ENCODE peak calls at places on chromosomes 5 and 9, in four cellular contexts. One of them, this sample, is unnamed.

GRCh38 chr5:139492700-139493192 is 10.2 kb upstream of the STING1 start:
- DNase-seq in ecto neural progenitor cell: no peak
- DNase-seq in T-helper 1 cell: no peak
- DNase-seq in GM23248: peak
- DNase-seq in this sample: peak

GRCh38 chr9:77848897-77849296 is 182.7 kb downstream of the GNAQ start:
- DNase-seq in T-helper 1 cell: no peak
- DNase-seq in GM23248: peak
- DNase-seq in ecto neural progenitor cell: no peak
- DNase-seq in this sample: peak

GRCh38 chr5:128144491-128144890 is 60.9 kb downstream of the SLC12A2 start:
- DNase-seq in GM23248: peak
- DNase-seq in ecto neural progenitor cell: no peak
- DNase-seq in T-helper 1 cell: no peak
- DNase-seq in this sample: no peak

GRCh38 chr9:91837982-91838731 is 111.9 kb downstream of the ROR2 start:
- DNase-seq in GM23248: peak
- DNase-seq in ecto neural progenitor cell: no peak
- DNase-seq in T-helper 1 cell: no peak
- DNase-seq in this sample: peak

GRCh38 chr5:372911-373709 is 51.6 kb downstream of the AHRR start:
- DNase-seq in GM23248: no peak
- DNase-seq in ecto neural progenitor cell: peak
- DNase-seq in T-helper 1 cell: no peak
- DNase-seq in this sample: no peak

GRCh38 chr5:137752873-137753226 is 1.3 kb downstream of the HNRNPA0 start:
- DNase-seq in GM23248: no peak
- DNase-seq in ecto neural progenitor cell: peak
- DNase-seq in T-helper 1 cell: no peak
- DNase-seq in this sample: peak

GRCh38 chr5:1409386-1410110 is 35.7 kb downstream of the SLC6A3 start:
- DNase-seq in T-helper 1 cell: no peak
- DNase-seq in GM23248: peak
- DNase-seq in ecto neural progenitor cell: peak
- DNase-seq in this sample: peak

GRCh38 chr5:145830594-145830993 is 4.5 kb downstream of the PRELID2 start:
- DNase-seq in ecto neural progenitor cell: no peak
- DNase-seq in T-helper 1 cell: no peak
- DNase-seq in GM23248: peak
- DNase-seq in this sample: no peak

GRCh38 chr5:149404746-149405549 is 25.9 kb upstream of the IL17B start:
- DNase-seq in T-helper 1 cell: no peak
- DNase-seq in GM23248: peak
- DNase-seq in ecto neural progenitor cell: no peak
- DNase-seq in this sample: peak

GRCh38 chr5:74953961-74954720 is 88.0 kb upstream of the FAM169A start:
- DNase-seq in GM23248: peak
- DNase-seq in ecto neural progenitor cell: no peak
- DNase-seq in T-helper 1 cell: no peak
- DNase-seq in this sample: peak

GRCh38 chr5:111704452-111705085 is 52.4 kb downstream of the NREP start:
- DNase-seq in GM23248: no peak
- DNase-seq in ecto neural progenitor cell: no peak
- DNase-seq in T-helper 1 cell: no peak
- DNase-seq in this sample: no peak

GRCh38 chr9:93680445-93681315 is 104.3 kb downstream of the PHF2 start:
- DNase-seq in T-helper 1 cell: no peak
- DNase-seq in GM23248: no peak
- DNase-seq in ecto neural progenitor cell: peak
- DNase-seq in this sample: no peak

GRCh38 chr5:149714877-149715502 is 15.1 kb upstream of the PPARGC1B start:
- DNase-seq in ecto neural progenitor cell: no peak
- DNase-seq in GM23248: no peak
- DNase-seq in T-helper 1 cell: no peak
- DNase-seq in this sample: no peak

GRCh38 chr9:113589890-113590289 is 126.4 kb downstream of the RGS3 start:
- DNase-seq in T-helper 1 cell: no peak
- DNase-seq in GM23248: peak
- DNase-seq in ecto neural progenitor cell: no peak
- DNase-seq in this sample: peak

GRCh38 chr5:66864240-66864884 is 268.2 kb downstream of the MAST4 start:
- DNase-seq in GM23248: peak
- DNase-seq in T-helper 1 cell: no peak
- DNase-seq in ecto neural progenitor cell: no peak
- DNase-seq in this sample: peak

GRCh38 chr5:158606228-158606627 is 493.5 kb downstream of the EBF1 start:
- DNase-seq in ecto neural progenitor cell: no peak
- DNase-seq in T-helper 1 cell: no peak
- DNase-seq in GM23248: no peak
- DNase-seq in this sample: no peak

GRCh38 chr9:122056484-122056883 is 36.6 kb downstream of the TTLL11 start:
- DNase-seq in GM23248: peak
- DNase-seq in T-helper 1 cell: no peak
- DNase-seq in ecto neural progenitor cell: peak
- DNase-seq in this sample: peak

GRCh38 chr9:99351647-99352046 is 129.6 kb downstream of the SEC61B start:
- DNase-seq in GM23248: no peak
- DNase-seq in T-helper 1 cell: no peak
- DNase-seq in ecto neural progenitor cell: no peak
- DNase-seq in this sample: no peak

GRCh38 chr5:28750236-28750635 is 1711.8 kb upstream of the CDH9 start:
- DNase-seq in ecto neural progenitor cell: no peak
- DNase-seq in T-helper 1 cell: no peak
- DNase-seq in GM23248: no peak
- DNase-seq in this sample: no peak

GRCh38 chr5:141692919-141693848 is 11.2 kb upstream of the ARAP3 start:
- DNase-seq in GM23248: peak
- DNase-seq in T-helper 1 cell: peak
- DNase-seq in ecto neural progenitor cell: no peak
- DNase-seq in this sample: peak

GRCh38 chr5:57777174-57777581 is 294.6 kb upstream of the ACTBL2 start:
- DNase-seq in T-helper 1 cell: no peak
- DNase-seq in ecto neural progenitor cell: no peak
- DNase-seq in GM23248: peak
- DNase-seq in this sample: peak

GRCh38 chr9:89975586-89975985 is 370.8 kb downstream of the GADD45G start:
- DNase-seq in GM23248: no peak
- DNase-seq in T-helper 1 cell: no peak
- DNase-seq in ecto neural progenitor cell: no peak
- DNase-seq in this sample: no peak

GRCh38 chr5:71503536-71503935 is 48.1 kb downstream of the BDP1 start:
- DNase-seq in T-helper 1 cell: no peak
- DNase-seq in ecto neural progenitor cell: no peak
- DNase-seq in GM23248: no peak
- DNase-seq in this sample: no peak

GRCh38 chr9:120377268-120378150 is 202.5 kb downstream of the CDK5RAP2 start:
- DNase-seq in T-helper 1 cell: no peak
- DNase-seq in ecto neural progenitor cell: no peak
- DNase-seq in GM23248: no peak
- DNase-seq in this sample: no peak

GRCh38 chr9:37419204-37419603 is 3.3 kb upstream of the GRHPR start:
- DNase-seq in T-helper 1 cell: no peak
- DNase-seq in ecto neural progenitor cell: no peak
- DNase-seq in GM23248: no peak
- DNase-seq in this sample: no peak

GRCh38 chr5:123000731-123001130 is 35.8 kb downstream of the PPIC start:
- DNase-seq in GM23248: no peak
- DNase-seq in ecto neural progenitor cell: no peak
- DNase-seq in T-helper 1 cell: no peak
- DNase-seq in this sample: no peak